ENCODE peak calls at places on chromosomes 2 and 18, in ten cellular contexts. D is right lobe of liver; H is GM23338; J is fibroblast of mammary gland; E is foreskin fibroblast; O is AG04449; I is astrocyte of the spinal cord; X is NB4; B is CD8-positive, alpha-beta T cell; F is nephron progenitor cell. C is an unnamed sample.

GRCh38 chr2:232420463-232421188 is 14.0 kb downstream of the ALPG start:
- DNase-seq in J (no peak), H (peak), O (no peak), I (no peak), F (peak), X (no peak), E (peak), D (peak), B (peak), C (peak)

GRCh38 chr18:79399275-79400081 is 3.7 kb downstream of the NFATC1 start:
- DNase-seq in D (peak), B (no peak), F (peak), H (no peak), I (no peak), E (no peak), O (no peak), X (no peak), J (no peak), C (peak)

GRCh38 chr18:11070593-11070992 is 78.8 kb downstream of the PIEZO2 start:
- DNase-seq in O (no peak), X (no peak), I (no peak), E (no peak), H (no peak), B (no peak), J (no peak), D (no peak), F (no peak), C (no peak)

GRCh38 chr2:235723371-235723770 is 229.5 kb downstream of the AGAP1 start:
- DNase-seq in B (no peak), F (no peak), I (no peak), H (no peak), O (no peak), X (no peak), J (no peak), D (no peak), E (no peak), C (no peak)

GRCh38 chr2:24409700-24410556 is 49.6 kb upstream of the ITSN2 start:
- DNase-seq in E (peak), X (peak), D (no peak), I (peak), J (peak), H (peak), O (peak), F (peak), B (peak), C (peak)

GRCh38 chr18:5456577-5457466 is 87.0 kb downstream of the EPB41L3 start:
- DNase-seq in X (no peak), D (peak), E (peak), O (no peak), B (peak), H (peak), J (peak), I (peak), F (peak), C (no peak)

GRCh38 chr2:9709539-9710285 is 78.9 kb upstream of the YWHAQ start:
- DNase-seq in F (no peak), X (no peak), H (peak), J (no peak), D (no peak), O (no peak), E (no peak), I (no peak), B (no peak), C (no peak)

GRCh38 chr2:1588994-1589611 is 155.2 kb downstream of the PXDN start:
- DNase-seq in I (no peak), F (no peak), B (no peak), H (peak), J (no peak), O (no peak), D (no peak), X (peak), E (no peak), C (no peak)

GRCh38 chr2:69660084-69660483 is 16.5 kb upstream of the AAK1 start:
- DNase-seq in J (no peak), E (no peak), X (no peak), I (no peak), F (no peak), H (no peak), O (no peak), B (no peak), D (no peak), C (no peak)
- TF ChIP-seq CTCF in J (no peak), E (no peak), X (no peak), I (no peak), F (no peak), H (no peak), O (no peak), B (no peak), D (no peak), C (no peak)

GRCh38 chr2:38233231-38233983 is 143.7 kb downstream of the ATL2 start:
- DNase-seq in F (no peak), D (no peak), O (peak), B (no peak), J (peak), E (peak), X (no peak), I (peak), H (peak), C (no peak)
- TF ChIP-seq CTCF in F (no peak), D (no peak), O (peak), B (no peak), J (peak), E (peak), X (no peak), I (peak), H (peak), C (no peak)

DNA sequence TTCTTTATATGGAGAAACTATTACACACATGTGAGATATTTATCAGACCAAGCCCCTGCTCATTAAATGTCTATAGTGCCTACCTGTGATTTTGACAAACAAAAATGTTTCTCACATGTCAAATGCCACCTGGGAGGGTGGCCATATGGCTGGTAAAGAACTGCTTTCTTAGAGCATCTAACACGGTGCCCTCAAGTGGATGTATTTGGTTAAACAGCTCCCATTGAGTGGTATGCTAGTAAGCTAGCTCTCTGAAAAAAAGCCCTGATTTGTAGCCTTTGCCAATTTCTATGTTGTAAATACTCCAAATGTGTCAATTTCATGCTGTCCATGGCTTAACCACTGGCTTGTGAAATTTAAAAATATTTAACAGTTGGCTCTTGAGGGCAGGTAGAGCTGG is 94.6 kb downstream of the PMAIP1 start:
- DNase-seq in J (peak), B (no peak), D (no peak), X (peak), E (peak), O (no peak), H (peak), F (no peak), I (peak), C (peak)
- TF ChIP-seq CTCF in J (peak), B (no peak), D (no peak), X (peak), E (peak), O (peak), H (peak), F (no peak), I (peak), C (peak)

DNA sequence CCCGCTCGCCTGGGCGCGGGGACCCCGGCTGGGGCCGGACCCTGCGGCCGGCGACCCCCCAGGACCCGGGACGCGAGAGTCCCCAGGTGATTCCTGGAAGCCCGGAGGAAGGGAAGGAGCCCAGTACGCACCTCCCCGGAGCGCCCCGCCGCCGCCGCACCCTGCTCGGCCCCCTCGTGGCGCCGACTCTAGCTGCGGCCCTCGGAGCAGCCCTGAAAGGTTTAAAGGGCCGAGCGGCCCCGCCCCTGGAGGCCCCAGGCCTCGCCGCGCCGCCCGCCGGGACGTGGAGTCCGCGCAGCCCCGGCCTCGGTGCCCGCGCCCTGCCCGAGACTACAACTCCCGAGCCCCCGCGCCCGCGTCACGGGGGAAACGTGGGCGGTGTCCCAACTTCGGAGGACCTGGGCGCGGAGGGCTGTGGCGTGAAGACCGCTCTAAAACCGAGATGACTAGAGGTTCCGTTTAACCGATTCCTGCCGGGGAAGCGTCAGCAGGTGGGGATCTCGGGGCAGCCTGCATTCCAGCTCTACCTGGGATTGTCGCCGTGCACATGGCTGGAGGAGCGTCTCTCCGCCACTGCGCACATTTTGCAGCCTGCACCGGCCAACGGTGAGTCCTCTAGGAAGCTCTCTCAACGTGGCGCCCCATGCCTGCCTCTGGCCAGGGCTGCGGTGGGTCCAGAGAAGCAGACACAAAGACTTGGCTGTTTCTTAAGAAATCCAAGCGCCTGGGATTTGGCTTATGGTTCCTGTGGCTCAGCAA is at the start of gene TMEM150A:
- DNase-seq in D (peak), I (peak), J (peak), H (peak), F (peak), B (peak), O (no peak), E (peak), X (peak), C (peak)
- TF ChIP-seq CTCF in D (peak), I (peak), J (no peak), H (peak), F (no peak), B (no peak), O (peak), E (no peak), X (no peak), C (peak)

DNA sequence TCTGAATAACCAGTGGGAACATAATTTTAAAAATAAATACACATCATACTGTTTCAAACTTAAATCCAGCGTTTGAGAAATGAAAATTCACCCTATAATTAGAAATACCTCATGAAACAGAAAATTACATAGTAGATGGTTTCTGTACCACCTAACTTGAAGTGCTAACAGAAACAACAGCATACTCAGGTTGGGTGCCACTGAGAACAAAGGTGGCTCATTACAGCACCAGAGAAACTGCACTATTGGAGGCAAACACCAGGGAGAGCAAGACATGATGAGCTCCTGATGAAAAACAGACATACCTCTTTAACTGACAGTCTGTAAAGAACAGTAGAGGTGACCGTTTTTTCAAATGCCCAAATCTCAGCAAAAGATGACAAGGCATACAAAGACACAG is 12.6 kb downstream of the SULT1C4 start:
- DNase-seq in H (no peak), D (no peak), B (no peak), X (no peak), I (no peak), F (no peak), J (no peak), O (no peak), E (no peak), C (no peak)
- TF ChIP-seq CTCF in H (no peak), D (no peak), B (no peak), X (no peak), I (no peak), F (no peak), J (no peak), O (no peak), E (no peak), C (no peak)

DNA sequence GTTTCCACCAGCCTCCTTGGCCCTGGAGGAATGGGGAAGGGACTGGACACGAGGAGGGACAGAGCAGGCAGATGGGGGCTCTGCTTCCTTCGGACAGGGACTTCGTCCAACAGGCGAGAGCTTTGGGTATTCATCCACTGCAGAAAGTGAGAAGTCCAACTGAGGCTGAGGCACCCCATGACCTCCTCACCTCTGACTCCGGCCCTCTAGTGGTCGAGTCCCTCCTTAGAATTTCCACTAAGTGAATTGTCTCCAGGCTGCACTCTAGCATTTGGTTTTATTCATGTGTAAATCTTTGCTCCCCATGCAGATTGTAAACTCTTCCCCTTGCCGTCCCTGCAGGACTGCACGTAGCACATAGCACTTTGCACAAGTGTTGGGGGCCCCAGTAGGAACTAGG is 75.6 kb downstream of the TMEM247 start:
- DNase-seq in D (no peak), B (peak), E (no peak), I (no peak), O (no peak), X (peak), J (no peak), H (peak), F (no peak), C (no peak)
- TF ChIP-seq CTCF in D (peak), B (peak), E (peak), I (peak), O (no peak), X (peak), J (peak), H (peak), F (peak), C (peak)